ENCODE peak calls at places on chromosome 22, in five cellular contexts. Y, X, V, C and O are unnamed samples. For H3K27me3, the result is how much of the 10 kb centered on the place peaks cover.

GRCh38 chr22:50340157-50340879 is 2.8 kb upstream of the PPP6R2 start:
- DNase-seq in Y (peak), X (no peak), V (no peak), C (no peak), O (no peak)

GRCh38 chr22:47534150-47535133 is 772.0 kb downstream of the TBC1D22A start:
- DNase-seq in Y (no peak), X (no peak), V (peak), C (peak), O (no peak)

GRCh38 chr22:46390652-46391301 is 55.3 kb downstream of the TRMU start:
- DNase-seq in Y (peak), X (peak), V (peak), C (peak), O (peak)

GRCh38 chr22:20547029-20547428 is 39.6 kb downstream of the MED15 start:
- DNase-seq in Y (no peak), X (no peak), V (no peak), C (no peak), O (no peak)

GRCh38 chr22:25174156-25174887 is 25.3 kb upstream of the CRYBB3 start:
- DNase-seq in Y (no peak), X (no peak), V (no peak), C (no peak), O (no peak)

GRCh38 chr22:50398698-50399648 is 55.8 kb downstream of the PPP6R2 start:
- DNase-seq in Y (no peak), X (peak), V (no peak), C (no peak), O (no peak)

GRCh38 chr22:25350551-25350971 is 131.1 kb downstream of the CRYBB2 start:
- DNase-seq in Y (peak), X (peak), V (no peak), C (no peak), O (no peak)

GRCh38 chr22:33909075-33909458 is 11.2 kb downstream of the LARGE1 start:
- DNase-seq in Y (no peak), X (no peak), V (peak), C (peak), O (no peak)

GRCh38 chr22:46002757-46003270 is 25.9 kb upstream of the WNT7B start:
- DNase-seq in Y (no peak), X (no peak), V (peak), C (peak), O (no peak)

GRCh38 chr22:46070722-46071450 is 79.4 kb upstream of the PPARA start:
- DNase-seq in Y (peak), X (peak), V (peak), C (peak), O (peak)

GRCh38 chr22:27213291-27213690 is 555.9 kb downstream of the MIAT start:
- DNase-seq in Y (no peak), X (no peak), V (no peak), C (no peak), O (no peak)

GRCh38 chr22:32342977-32343376 is 14.7 kb upstream of the RFPL3 start:
- DNase-seq in Y (no peak), X (no peak), V (no peak), C (no peak), O (no peak)

GRCh38 chr22:40006641-40007040 is 11.9 kb downstream of the FAM83F start:
- DNase-seq in Y (no peak), X (no peak), V (no peak), C (no peak), O (no peak)

GRCh38 chr22:26778372-26778771 is 121.0 kb downstream of the MIAT start:
- DNase-seq in Y (no peak), X (no peak), V (no peak), C (no peak), O (no peak)

GRCh38 chr22:44496305-44496704 is 1.7 kb downstream of the RTL6 start:
- DNase-seq in Y (peak), X (no peak), V (no peak), C (no peak), O (no peak)

GRCh38 chr22:45884201-45885067 is 92.5 kb downstream of the WNT7B start:
- DNase-seq in Y (peak), X (no peak), V (no peak), C (peak), O (no peak)

GRCh38 chr22:40707154-40707553 is 27.9 kb downstream of the MCHR1 start:
- DNase-seq in Y (no peak), X (no peak), V (no peak), C (no peak), O (no peak)

GRCh38 chr22:24474649-24475048 is 20.5 kb upstream of the UPB1 start:
- DNase-seq in Y (no peak), X (no peak), V (peak), C (no peak), O (no peak)

GRCh38 chr22:26671317-26672059 is 14.1 kb downstream of the MIAT start:
- DNase-seq in Y (peak), X (peak), V (no peak), C (peak), O (no peak)

GRCh38 chr22:36775589-36775965 is 342 bp downstream of the IFT27 start:
- DNase-seq in Y (peak), X (peak), V (peak), C (peak), O (peak)

GRCh38 chr22:25030636-25031035 is 78.1 kb downstream of the KIAA1671 start:
- DNase-seq in Y (no peak), X (no peak), V (no peak), C (peak), O (peak)

DNA sequence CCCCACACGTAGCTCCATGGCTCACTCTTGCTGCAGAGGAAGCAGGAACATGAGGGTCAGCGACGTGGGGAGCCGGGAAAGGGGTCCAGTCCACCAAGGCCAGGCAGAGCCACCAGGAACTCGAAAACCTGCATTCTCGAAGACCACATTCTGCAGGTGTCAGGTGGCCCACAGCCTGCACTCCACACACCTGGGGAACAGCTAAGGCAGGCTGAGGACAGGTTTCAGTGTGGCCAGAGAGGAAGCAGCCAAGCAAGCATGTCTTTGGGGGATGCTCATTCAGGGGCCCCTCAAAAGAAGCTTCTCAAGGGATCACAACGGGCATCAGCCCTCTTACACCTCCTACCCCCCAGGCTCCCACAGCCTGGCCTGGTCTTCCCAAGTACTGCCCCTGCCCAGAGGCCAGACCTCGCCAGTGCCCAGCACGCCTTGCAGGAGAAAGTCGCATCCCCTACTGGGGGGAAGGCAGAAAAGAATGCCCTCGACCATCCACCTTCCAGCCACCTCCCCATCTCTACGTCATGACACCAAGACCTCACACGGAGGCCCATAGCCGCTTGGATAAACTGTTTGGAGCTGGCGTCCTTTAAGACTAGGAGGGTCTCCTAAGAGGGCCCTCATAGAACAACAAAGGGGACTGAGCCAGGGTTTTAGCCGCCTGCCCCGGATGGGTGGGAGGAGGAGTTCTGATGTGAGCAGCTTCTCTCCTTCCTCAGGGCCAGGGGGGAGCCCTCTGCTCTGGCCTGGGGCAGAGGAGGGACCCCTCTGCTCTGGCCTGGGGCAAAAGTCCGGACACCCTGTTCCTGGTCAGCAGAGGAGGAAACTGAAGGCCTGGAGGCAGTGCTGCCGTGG is 2.9 kb downstream of the CSNK1E start:
- DNase-seq in Y (no peak), X (no peak), V (peak), C (no peak), O (no peak)
- TF ChIP-seq CTCF in Y (no peak), X (no peak), V (peak), C (no peak), O (no peak)

GRCh38 chr22:22836635-22837034 is 51.0 kb upstream of the IGLL5 start:
- DNase-seq in Y (no peak), X (no peak), V (peak), C (no peak), O (no peak)
- H3K27me3 ChIP-seq in Y (under half), X (under half), V (under half), C (under half), O (under half)

DNA sequence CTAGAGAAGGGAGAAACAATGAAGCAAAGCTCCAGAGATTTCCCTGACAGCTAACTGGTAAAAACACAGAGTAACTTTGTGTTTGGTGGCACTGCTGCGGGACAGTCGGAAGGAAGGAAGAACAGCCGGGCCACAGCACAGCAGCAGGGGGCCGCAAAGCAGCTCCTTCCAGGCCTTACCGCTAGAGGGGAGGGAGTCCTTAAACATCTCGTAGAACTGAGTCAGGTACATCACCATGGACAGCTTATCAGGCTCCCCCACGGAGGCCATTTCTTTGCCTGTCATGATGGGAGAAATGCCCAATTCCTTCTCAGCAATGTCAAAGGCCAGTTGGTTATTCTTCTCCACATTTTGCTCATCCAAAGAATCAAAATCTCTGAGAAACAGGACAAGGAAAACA is 114.6 kb upstream of the BID start:
- DNase-seq in Y (no peak), X (no peak), V (peak), C (no peak), O (no peak)
- TF ChIP-seq CTCF in Y (no peak), X (no peak), V (peak), C (no peak), O (peak)

GRCh38 chr22:28953399-28953798 is 70.0 kb downstream of the ZNRF3 start:
- DNase-seq in Y (no peak), X (no peak), V (no peak), C (no peak), O (no peak)
- H3K27me3 ChIP-seq in Y (under half), X (under half), V (under half), C (under half), O (under half)

GRCh38 chr22:22855617-22856308 is 31.9 kb upstream of the IGLL5 start:
- DNase-seq in Y (no peak), X (no peak), V (no peak), C (no peak), O (no peak)
- TF ChIP-seq CTCF in Y (peak), X (no peak), V (peak), C (peak), O (no peak)

GRCh38 chr22:22576244-22576988 is 17.4 kb upstream of the PRAME start:
- DNase-seq in Y (peak), X (peak), V (peak), C (peak), O (no peak)
- H3K27me3 ChIP-seq in Y (under half), X (under half), V (under half), C (under half), O (under half)

GRCh38 chr22:35683560-35683959 is 34.1 kb upstream of the APOL5 start:
- DNase-seq in Y (no peak), X (no peak), V (no peak), C (no peak), O (no peak)

GRCh38 chr22:35685731-35686130 is 31.9 kb upstream of the APOL5 start:
- DNase-seq in Y (no peak), X (no peak), V (no peak), C (no peak), O (no peak)

GRCh38 chr22:35684732-35685131 is 32.9 kb upstream of the APOL5 start:
- DNase-seq in Y (no peak), X (no peak), V (no peak), C (no peak), O (no peak)

GRCh38 chr22:35686298-35686697 is 31.4 kb upstream of the APOL5 start:
- DNase-seq in Y (no peak), X (no peak), V (no peak), C (no peak), O (no peak)

DNA sequence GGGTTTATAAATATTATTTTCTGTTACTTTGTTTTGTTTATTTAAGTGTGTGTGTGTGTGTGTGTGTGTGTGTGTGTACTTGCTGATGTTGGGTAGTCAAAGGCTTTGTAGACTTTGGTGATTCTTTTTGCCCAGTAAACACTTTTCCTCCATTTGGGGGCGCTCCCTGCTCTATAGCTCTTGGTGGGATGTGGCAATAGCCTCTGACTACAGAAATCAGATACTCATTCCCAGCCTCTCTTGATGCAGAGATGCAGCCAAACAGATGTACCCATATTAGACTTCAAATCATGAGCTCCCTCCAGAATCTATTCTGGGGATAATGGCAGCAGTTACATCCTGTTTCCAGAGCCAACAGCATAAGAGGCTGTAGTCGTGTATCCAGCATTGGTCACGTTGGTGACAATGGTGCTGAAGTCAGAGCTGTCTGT is 33.4 kb upstream of the APOL5 start:
- DNase-seq in Y (no peak), X (no peak), V (peak), C (peak), O (peak)
- TF ChIP-seq CTCF in Y (no peak), X (no peak), V (peak), C (peak), O (no peak)

DNA sequence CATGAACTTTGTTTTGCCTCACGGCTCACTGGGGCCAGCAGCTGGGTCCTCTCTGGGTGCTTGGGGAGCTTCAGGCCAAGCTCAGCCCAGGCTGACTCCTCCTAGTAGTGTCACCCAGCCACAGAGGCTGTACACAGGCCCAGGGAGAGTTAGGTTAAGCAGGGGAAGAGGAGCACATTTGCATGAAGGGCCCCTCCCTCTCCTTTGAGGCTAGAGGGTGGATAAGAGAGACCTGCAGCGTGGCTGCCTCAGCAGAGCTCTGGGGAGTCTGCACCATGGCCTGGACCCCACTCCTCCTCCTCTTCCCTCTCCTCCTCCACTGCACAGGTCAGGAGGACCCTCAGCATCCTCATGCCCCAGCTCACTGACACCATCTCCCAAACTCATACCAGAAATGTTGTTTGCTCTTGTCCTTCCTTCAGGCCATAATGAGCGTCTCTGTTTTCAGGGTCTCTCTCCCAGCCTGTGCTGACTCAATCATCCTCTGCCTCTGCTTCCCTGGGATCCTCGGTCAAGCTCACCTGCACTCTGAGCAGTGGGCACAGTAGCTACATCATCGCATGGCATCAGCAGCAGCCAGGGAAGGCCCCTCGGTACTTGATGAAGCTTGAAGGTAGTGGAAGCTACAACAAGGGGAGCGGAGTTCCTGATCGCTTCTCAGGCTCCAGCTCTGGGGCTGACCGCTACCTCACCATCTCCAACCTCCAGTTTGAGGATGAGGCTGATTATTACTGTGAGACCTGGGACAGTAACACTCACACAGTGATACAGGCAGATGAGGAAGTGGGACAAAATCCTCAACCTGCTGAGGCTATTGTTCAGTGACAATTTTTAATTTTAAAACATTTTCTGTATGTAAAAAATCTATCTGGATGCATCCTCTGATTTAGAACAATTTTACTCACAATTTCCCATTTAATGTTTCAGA is 82.4 kb upstream of the VPREB1 start:
- DNase-seq in Y (no peak), X (no peak), V (no peak), C (no peak), O (no peak)
- H3K27me3 ChIP-seq in Y (under half), X (half or more), V (under half), C (under half), O (under half)

GRCh38 chr22:30802202-30803166 is 107.8 kb downstream of the OSBP2 start:
- DNase-seq in Y (peak), X (peak), V (peak), C (peak), O (peak)
- TF ChIP-seq CTCF in Y (peak), X (peak), V (no peak), C (peak), O (peak)

DNA sequence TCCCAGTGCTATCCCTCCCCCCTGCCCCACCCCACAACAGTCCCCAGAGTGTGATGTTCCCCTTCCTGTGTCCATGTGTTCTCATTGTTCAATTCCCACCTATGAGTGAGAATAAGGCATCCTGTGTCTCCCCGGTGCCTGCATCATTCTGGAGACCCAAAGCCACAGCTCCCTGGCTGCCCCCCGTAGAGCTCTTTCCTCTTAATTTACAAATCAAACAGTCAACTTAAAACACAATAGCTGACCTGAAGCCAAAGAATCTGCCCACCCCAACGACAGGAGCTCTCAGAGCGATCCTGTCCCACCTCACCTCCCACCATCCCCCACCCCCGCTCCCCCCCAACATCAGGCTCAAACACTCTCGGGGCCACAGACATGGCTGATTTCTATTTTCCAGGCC is 558.3 kb downstream of the BRD1 start:
- DNase-seq in Y (no peak), X (no peak), V (no peak), C (no peak), O (no peak)
- H3K27me3 ChIP-seq in Y (under half), X (half or more), V (under half), C (under half), O (under half)